ENCODE peak calls at places on chromosome 19, in four cellular contexts. N is HepG2; H is CD4-positive, alpha-beta T cell; B is CD4-positive, CD25-positive, alpha-beta regulatory T cell. F is an unnamed sample. For H3K9me3, the result is how much of the 10 kb centered on the place peaks cover.

GRCh38 chr19:31344403-31344802 is 4.8 kb downstream of the TSHZ3 start:
- DNase-seq in B (no peak), N (no peak), H (no peak), F (no peak)

GRCh38 chr19:13987101-13987890 is 18.8 kb downstream of the RFX1 start:
- DNase-seq in N (no peak), H (no peak), B (no peak), F (no peak)

GRCh38 chr19:53328967-53329366 is 4.6 kb upstream of the ZNF845 start:
- DNase-seq in N (no peak), H (no peak), B (no peak), F (no peak)

GRCh38 chr19:16599655-16600346 is 27.6 kb upstream of the SLC35E1 start:
- DNase-seq in N (no peak), B (no peak), H (no peak), F (no peak)

GRCh38 chr19:51293571-51294210 is 17.8 kb upstream of the IGLON5 start:
- DNase-seq in N (no peak), B (no peak), H (no peak), F (no peak)

GRCh38 chr19:48678201-48678600 is 5.4 kb upstream of the NTN5 start:
- DNase-seq in H (no peak), B (no peak), N (no peak), F (no peak)

GRCh38 chr19:50718255-50719118 is 1.1 kb downstream of the SHANK1 start:
- DNase-seq in H (no peak), N (no peak), B (no peak), F (no peak)

GRCh38 chr19:2239771-2240770 is 3.4 kb downstream of the SF3A2 start:
- DNase-seq in H (no peak), B (peak), N (no peak), F (no peak)

GRCh38 chr19:1882089-1882785 is 3.1 kb downstream of the ABHD17A start:
- DNase-seq in H (peak), N (no peak), B (peak), F (peak)

GRCh38 chr19:38478273-38478971 is 44.9 kb downstream of the RYR1 start:
- DNase-seq in N (peak), B (peak), H (no peak), F (no peak)

GRCh38 chr19:27821418-27822018 is 1391.4 kb downstream of the UQCRFS1 start:
- DNase-seq in B (no peak), N (no peak), H (no peak), F (no peak)

GRCh38 chr19:13817615-13818371 is 22.6 kb downstream of the ZSWIM4 start:
- DNase-seq in B (no peak), N (no peak), H (no peak), F (peak)

GRCh38 chr19:948842-949496 is 23.1 kb downstream of the ARID3A start:
- DNase-seq in B (no peak), H (no peak), N (no peak), F (no peak)

GRCh38 chr19:15331419-15332310 is 674 bp downstream of the BRD4 start:
- DNase-seq in H (peak), N (no peak), B (peak), F (peak)

GRCh38 chr19:15421726-15422260 is 3.0 kb upstream of the AKAP8L start:
- DNase-seq in B (no peak), N (no peak), H (no peak), F (no peak)

GRCh38 chr19:17338440-17339078 is 1.2 kb downstream of the GTPBP3 start:
- DNase-seq in H (no peak), B (no peak), N (no peak), F (no peak)

GRCh38 chr19:38375098-38375493 is 725 bp downstream of the PSMD8 start:
- DNase-seq in N (no peak), B (no peak), H (no peak), F (no peak)

GRCh38 chr19:1102407-1103106 is 1.2 kb upstream of the GPX4 start:
- DNase-seq in H (no peak), B (peak), N (peak), F (no peak)

GRCh38 chr19:35287713-35288112 is 4.2 kb upstream of the MAG start:
- DNase-seq in H (no peak), B (no peak), N (no peak), F (no peak)

GRCh38 chr19:45455707-45456499 is 11.9 kb upstream of the FOSB start:
- DNase-seq in N (peak), B (no peak), H (peak), F (peak)

GRCh38 chr19:13812544-13812943 is 17.3 kb downstream of the ZSWIM4 start:
- DNase-seq in H (no peak), N (no peak), B (no peak), F (no peak)

GRCh38 chr19:10593820-10594637 is 6.9 kb upstream of the AP1M2 start:
- DNase-seq in N (no peak), B (no peak), H (no peak), F (no peak)

GRCh38 chr19:12217332-12217731 is 54.4 kb downstream of the ZNF136 start:
- DNase-seq in B (no peak), N (no peak), H (no peak), F (no peak)

GRCh38 chr19:12224676-12225075 is 61.8 kb downstream of the ZNF136 start:
- DNase-seq in N (no peak), H (no peak), B (no peak), F (no peak)

DNA sequence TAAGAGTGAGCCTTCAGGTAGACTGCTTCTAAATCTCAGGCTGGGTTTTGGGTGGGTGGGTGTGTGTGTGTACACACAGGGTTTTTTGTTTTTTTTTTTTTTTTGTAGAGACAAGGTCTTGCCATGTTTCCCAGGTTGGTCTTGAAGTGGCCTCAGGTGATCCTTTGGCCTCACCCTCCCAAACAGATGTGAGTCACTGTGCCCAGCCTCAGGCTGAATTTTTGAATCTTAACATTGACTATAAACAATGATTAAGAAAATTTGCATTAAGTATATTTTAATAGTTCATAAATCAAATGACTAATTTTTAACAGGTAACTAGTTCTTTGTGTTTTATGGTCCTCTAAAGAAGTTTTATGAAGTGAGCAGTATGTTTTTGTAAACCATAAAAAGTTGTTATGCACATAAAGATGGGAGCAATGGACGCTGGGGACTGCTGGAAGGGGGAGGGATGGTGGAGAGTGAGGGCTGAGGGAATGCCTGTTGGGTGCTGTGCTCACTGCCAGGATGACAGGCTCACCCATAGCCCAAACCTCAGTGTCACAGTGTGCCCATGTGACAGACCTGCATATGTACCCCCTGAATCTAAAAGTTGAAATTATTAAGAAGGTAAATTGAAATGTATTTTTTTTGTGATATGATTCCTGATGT is 60.2 kb downstream of the ZNF136 start:
- DNase-seq in N (no peak), B (no peak), H (no peak), F (no peak)
- H3K9me3 ChIP-seq in N (under half), B (under half), H (under half), F (under half)

GRCh38 chr19:54609356-54609791 is 15.9 kb downstream of the LILRA1 start:
- DNase-seq in N (no peak), H (no peak), B (no peak), F (no peak)
- H3K9me3 ChIP-seq in N (under half), H (under half), B (under half), F (under half)

DNA sequence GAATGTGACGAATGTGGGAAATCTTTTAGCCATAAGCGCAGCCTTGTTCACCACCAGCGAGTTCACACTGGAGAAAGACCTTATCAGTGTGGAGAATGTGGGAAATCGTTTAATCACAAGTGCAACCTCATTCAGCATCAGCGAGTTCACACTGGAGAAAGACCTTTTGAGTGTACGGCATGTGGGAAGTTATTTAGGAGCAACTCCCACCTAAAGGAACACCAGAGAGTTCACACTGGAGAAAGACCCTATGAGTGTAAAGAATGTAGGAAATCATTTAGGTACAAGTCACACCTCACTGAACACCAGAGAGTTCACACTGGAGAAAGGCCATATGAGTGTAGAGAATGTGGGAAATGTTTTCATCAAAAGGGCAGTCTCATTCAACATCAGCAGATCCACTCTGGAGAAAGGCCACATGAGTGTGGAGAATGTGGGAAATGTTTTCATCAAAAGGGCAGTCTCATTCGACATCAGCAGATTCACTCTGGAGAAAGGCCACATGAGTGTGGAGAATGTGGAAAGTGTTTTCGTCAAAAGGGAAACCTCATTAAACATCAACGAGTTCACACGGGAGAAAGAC is 7.6 kb downstream of the ZNF776 start:
- DNase-seq in B (no peak), H (no peak), N (no peak), F (no peak)
- H3K9me3 ChIP-seq in B (half or more), H (half or more), N (under half), F (half or more)

GRCh38 chr19:36894849-36895383 is 21.2 kb downstream of the ZNF829 start:
- DNase-seq in B (no peak), N (no peak), H (no peak), F (no peak)

GRCh38 chr19:36891768-36892357 is 24.2 kb downstream of the ZNF829 start:
- DNase-seq in B (no peak), H (no peak), N (no peak), F (no peak)
- H3K9me3 ChIP-seq in B (half or more), H (half or more), N (half or more), F (half or more)

DNA sequence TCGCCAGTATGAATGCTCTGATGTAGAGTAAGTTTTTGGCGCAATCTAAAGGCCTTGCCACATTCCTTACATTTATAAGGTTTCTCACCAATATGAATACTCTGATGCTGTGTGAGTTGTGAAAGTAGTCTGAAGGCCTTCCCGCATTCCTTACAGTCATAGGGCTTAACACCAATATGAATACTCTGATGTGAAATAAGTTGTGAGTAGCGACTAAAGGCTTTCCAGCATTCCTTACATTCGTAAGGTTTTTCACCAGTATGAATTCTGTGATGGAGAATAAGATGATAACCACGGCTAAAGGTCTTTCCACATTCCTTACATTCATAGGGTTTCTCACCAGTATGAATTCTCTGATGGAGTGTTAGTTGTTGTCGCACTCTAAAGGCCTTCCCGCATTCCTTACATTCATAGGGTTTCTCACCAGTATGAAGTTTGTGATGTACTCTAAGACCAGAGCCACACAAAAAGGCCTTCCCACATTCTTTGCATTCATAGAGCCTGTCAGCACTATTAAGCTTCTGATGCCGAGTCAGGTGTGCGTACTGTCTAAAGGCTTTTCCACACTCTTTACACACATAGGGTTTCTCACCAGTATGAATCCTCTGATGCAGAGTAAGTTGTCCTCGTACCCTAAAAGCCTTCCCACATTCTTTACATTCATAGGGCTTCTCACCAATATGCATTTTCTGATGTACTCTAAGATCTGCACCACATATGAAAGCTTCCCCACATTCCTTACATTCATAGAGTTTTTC is 14.1 kb upstream of the ZFP14 start:
- DNase-seq in N (no peak), H (no peak), B (no peak), F (no peak)
- H3K9me3 ChIP-seq in N (half or more), H (half or more), B (half or more), F (under half)

GRCh38 chr19:6906559-6906958 is 19.2 kb downstream of the ADGRE1 start:
- DNase-seq in N (no peak), B (no peak), H (no peak), F (no peak)

GRCh38 chr19:6903446-6903845 is 16.1 kb downstream of the ADGRE1 start:
- DNase-seq in H (no peak), N (no peak), B (no peak), F (no peak)
- H3K9me3 ChIP-seq in H (under half), N (under half), B (under half), F (under half)

F was measured in T-helper 17 cell.